ENCODE peak calls at places on chromosome 15, in nine cellular contexts. D is prostate gland, I is tibial nerve, C is AG04450, L is spleen, O is progenitor cell of endocrine pancreas, T is left ventricle myocardium inferior, G is cardiac muscle cell, M is psoas muscle. P is an unnamed sample.

GRCh38 chr15:79296583-79296982 is 14.1 kb downstream of the ANKRD34C start:
- DNase-seq in D (no peak), I (no peak), C (no peak), L (no peak), O (no peak), T (no peak), G (no peak), M (no peak), P (no peak)

GRCh38 chr15:99671926-99672701 is 61.1 kb downstream of the LYSMD4 start:
- DNase-seq in D (no peak), I (no peak), C (no peak), L (no peak), O (no peak), T (no peak), G (no peak), M (no peak), P (peak; percentile 3)

GRCh38 chr15:60966316-60966715 is 262.8 kb downstream of the RORA start:
- DNase-seq in D (no peak), I (no peak), C (no peak), L (no peak), O (no peak), T (no peak), G (no peak), M (no peak), P (peak; percentile 50)

GRCh38 chr15:31446546-31446945 is 119.9 kb downstream of the KLF13 start:
- DNase-seq in D (no peak), I (no peak), C (no peak), L (peak; percentile 35), O (no peak), T (no peak), G (no peak), M (no peak), P (no peak)

GRCh38 chr15:101810905-101811304 is 1.1 kb upstream of the OR4F15 start:
- DNase-seq in D (no peak), I (no peak), C (no peak), L (no peak), O (no peak), T (no peak), G (peak; percentile 38), M (no peak), P (peak; percentile 5)

GRCh38 chr15:87213646-87214045 is 1042.9 kb downstream of the NTRK3 start:
- DNase-seq in D (no peak), I (peak; percentile 65), C (no peak), L (no peak), O (no peak), T (no peak), G (no peak), M (peak; percentile 23), P (no peak)

GRCh38 chr15:96276438-96277210 is 53.9 kb upstream of the NR2F2 start:
- DNase-seq in D (no peak), I (no peak), C (peak; percentile 36), L (no peak), O (no peak), T (no peak), G (no peak), M (no peak), P (peak; percentile 71)

GRCh38 chr15:91141102-91141501 is 41.0 kb downstream of the SV2B start:
- DNase-seq in D (no peak), I (no peak), C (no peak), L (no peak), O (no peak), T (no peak), G (no peak), M (no peak), P (no peak)

GRCh38 chr15:101710806-101711205 is 13.5 kb downstream of the TARS3 start:
- DNase-seq in D (no peak), I (no peak), C (peak; percentile 23), L (no peak), O (no peak), T (no peak), G (no peak), M (no peak), P (peak; percentile 17)

GRCh38 chr15:36109943-36110658 is 469.3 kb upstream of the CDIN1 start:
- DNase-seq in D (no peak), I (no peak), C (no peak), L (no peak), O (no peak), T (no peak), G (no peak), M (no peak), P (peak; percentile 37)

GRCh38 chr15:41411031-41411430 is 5.9 kb upstream of the RTF1 start:
- DNase-seq in D (no peak), I (no peak), C (no peak), L (no peak), O (no peak), T (no peak), G (no peak), M (no peak), P (no peak)
- TF ChIP-seq CTCF in D (no peak), I (no peak), C (no peak), L (no peak), O (no peak), T (no peak), G (no peak), M (no peak), P (no peak)

DNA sequence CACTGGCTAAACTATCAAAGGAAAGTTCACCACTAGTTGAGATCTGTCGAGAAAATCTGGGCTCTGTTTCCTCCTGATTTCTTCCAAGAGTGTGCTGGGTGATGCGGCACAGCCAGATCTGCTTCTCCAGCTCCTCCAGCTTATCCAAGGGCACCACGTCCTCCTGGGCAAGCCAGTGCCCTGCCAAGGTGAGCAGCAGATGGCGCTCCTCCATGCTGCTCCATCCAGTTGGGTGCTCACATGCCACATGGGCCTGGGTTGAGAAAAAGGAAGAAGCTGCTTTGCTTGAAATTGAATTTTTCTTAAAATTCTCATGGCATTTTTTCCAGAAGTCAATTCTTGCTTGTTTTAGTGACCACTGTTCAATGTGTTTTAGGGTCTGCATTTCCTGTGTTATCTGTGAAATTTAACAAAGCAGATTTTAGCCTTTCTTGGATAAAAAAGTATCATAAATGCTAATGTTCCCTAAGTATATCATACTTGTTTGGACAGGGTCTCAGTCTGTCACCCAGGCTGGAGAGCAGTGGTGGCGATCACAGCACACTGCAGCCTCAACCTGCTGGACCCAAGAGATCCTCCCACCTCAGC is 47.3 kb downstream of the EIF3J start:
- DNase-seq in D (no peak), I (no peak), C (no peak), L (peak; percentile 84), O (no peak), T (no peak), G (peak; percentile 43), M (no peak), P (peak; percentile 19)
- TF ChIP-seq CTCF in D (no peak), I (peak; percentile 33), C (peak; percentile 29), L (peak; percentile 24), O (peak; percentile 27), T (peak; percentile 51), G (peak; percentile 48), M (peak; percentile 22), P (peak; percentile 49)

DNA sequence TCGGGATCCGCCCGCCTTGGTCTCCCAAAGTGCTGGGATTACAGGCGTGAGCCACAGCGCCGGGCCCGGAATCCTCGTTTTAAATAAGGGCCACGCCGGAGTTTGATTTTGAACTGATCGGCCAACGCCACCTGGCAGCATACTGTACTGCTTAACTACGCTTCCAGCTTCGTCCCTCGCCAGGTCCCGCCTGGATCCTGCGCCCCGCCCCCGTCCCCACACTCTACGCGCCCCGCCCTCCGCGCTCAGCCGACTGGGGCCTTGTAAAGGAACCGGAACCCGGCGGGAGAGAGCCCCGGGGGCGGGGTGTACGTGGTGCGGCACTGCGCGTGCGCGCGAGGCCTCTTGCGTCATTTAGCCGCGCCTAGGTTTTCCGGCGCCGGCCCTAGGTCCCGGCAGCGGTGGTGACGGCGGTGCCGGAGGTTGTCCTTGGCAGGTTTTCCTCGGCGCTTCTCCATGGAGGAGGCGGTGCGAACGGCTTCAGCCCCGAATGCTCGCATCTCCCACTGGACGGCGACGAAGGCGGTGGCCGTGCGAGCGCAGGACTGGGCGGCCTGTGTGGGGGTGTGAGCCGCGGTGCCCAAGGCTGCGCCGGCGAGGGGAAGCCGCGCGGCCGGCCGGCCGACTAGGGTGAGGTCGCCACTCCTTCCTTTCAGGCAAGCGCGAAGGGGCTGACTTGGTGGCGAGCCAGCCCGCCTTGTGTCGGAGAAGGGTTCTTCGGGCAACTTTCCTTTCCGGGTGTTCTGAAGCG is at the start of gene NIPA2:
- DNase-seq in D (peak; percentile 97), I (peak; percentile 95), C (peak; percentile 94), L (peak; percentile 99), O (peak; percentile 99), T (peak; percentile 98), G (peak; percentile 99), M (peak; percentile 98), P (peak; percentile 99)
- TF ChIP-seq CTCF in D (no peak), I (no peak), C (no peak), L (peak; percentile 22), O (peak; percentile 14), T (no peak), G (no peak), M (no peak), P (no peak)

DNA sequence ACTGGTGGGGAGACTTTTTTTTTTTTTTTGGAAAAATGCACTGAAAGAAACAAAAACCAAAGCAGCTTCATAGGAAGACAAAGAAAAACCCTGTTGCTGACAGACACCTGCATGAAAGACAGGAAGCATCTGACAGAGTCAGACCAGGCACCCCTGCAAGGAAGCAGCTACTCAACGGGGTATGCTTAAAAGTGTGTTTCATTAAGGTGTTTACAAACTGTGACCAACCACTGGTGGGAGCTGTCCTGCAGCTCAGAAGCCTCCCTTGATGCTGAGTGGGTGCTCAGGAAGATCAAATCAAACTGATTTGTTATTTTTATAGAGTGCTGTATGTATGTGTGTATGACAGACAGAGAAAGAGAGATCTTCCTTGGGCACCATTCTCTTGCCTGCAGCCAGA is 34.7 kb upstream of the AGBL1 start:
- DNase-seq in D (no peak), I (no peak), C (no peak), L (no peak), O (no peak), T (no peak), G (no peak), M (no peak), P (no peak)
- TF ChIP-seq CTCF in D (no peak), I (no peak), C (no peak), L (no peak), O (peak; percentile 10), T (no peak), G (no peak), M (no peak), P (no peak)

DNA sequence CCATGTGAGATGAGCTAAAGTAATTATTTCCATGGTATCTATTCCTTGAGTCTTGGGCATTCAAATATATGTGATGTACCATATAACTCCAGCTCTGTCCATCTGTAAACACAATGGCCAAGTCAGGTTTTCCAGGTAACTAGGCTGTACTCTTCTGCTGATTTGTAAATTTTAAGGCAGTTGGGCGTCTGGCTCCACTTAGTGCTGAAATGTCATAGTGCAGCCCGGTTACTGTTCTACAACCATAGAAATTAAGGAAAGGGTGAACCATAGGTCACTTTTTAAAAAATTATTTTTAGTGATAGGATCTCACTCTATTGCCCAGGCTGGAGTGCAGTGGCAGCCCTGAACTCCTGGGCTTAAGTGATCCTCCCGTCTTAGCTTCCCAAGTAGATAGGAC is 44.7 kb upstream of the GOLM2 start:
- DNase-seq in D (no peak), I (no peak), C (no peak), L (no peak), O (no peak), T (no peak), G (no peak), M (no peak), P (no peak)
- TF ChIP-seq CTCF in D (no peak), I (no peak), C (peak; percentile 35), L (no peak), O (peak; percentile 18), T (no peak), G (no peak), M (no peak), P (peak; percentile 16)

P was measured in fibroblast of villous mesenchyme.